ENCODE peak calls at places on chromosome 22, in eight cellular contexts. One of them, this sample, is unnamed.

GRCh38 chr22:32558681-32559355 is 84.2 kb downstream of the FBXO7 start:
- DNase-seq in adrenal gland: peak
- DNase-seq in ovary: no peak
- DNase-seq in Peyer's patch: peak
- DNase-seq in upper lobe of left lung: peak
- DNase-seq in GM12878: no peak
- DNase-seq in endothelial cell of umbilical vein: no peak
- DNase-seq in body of pancreas: no peak
- DNase-seq in this sample: peak

GRCh38 chr22:21907638-21908522 is 40.4 kb upstream of the MAPK1 start:
- DNase-seq in adrenal gland: no peak
- DNase-seq in ovary: no peak
- DNase-seq in Peyer's patch: no peak
- DNase-seq in upper lobe of left lung: no peak
- DNase-seq in GM12878: no peak
- DNase-seq in endothelial cell of umbilical vein: no peak
- DNase-seq in body of pancreas: no peak
- DNase-seq in this sample: no peak

GRCh38 chr22:23137905-23138520 is 3.8 kb downstream of the RSPH14 start:
- DNase-seq in adrenal gland: no peak
- DNase-seq in ovary: no peak
- DNase-seq in Peyer's patch: peak
- DNase-seq in upper lobe of left lung: no peak
- DNase-seq in GM12878: peak
- DNase-seq in endothelial cell of umbilical vein: no peak
- DNase-seq in body of pancreas: no peak
- DNase-seq in this sample: no peak

GRCh38 chr22:25666308-25666707 is 75.7 kb upstream of the MYO18B start:
- DNase-seq in adrenal gland: peak
- DNase-seq in ovary: peak
- DNase-seq in Peyer's patch: peak
- DNase-seq in upper lobe of left lung: peak
- DNase-seq in GM12878: no peak
- DNase-seq in endothelial cell of umbilical vein: no peak
- DNase-seq in body of pancreas: peak
- DNase-seq in this sample: peak

GRCh38 chr22:39579909-39580571 is 9.5 kb downstream of the CACNA1I start:
- DNase-seq in adrenal gland: no peak
- DNase-seq in ovary: no peak
- DNase-seq in Peyer's patch: no peak
- DNase-seq in upper lobe of left lung: no peak
- DNase-seq in GM12878: no peak
- DNase-seq in endothelial cell of umbilical vein: no peak
- DNase-seq in body of pancreas: no peak
- DNase-seq in this sample: no peak

GRCh38 chr22:23373601-23374000 is 193.3 kb downstream of the BCR start:
- DNase-seq in adrenal gland: no peak
- DNase-seq in ovary: no peak
- DNase-seq in Peyer's patch: peak
- DNase-seq in upper lobe of left lung: no peak
- DNase-seq in GM12878: no peak
- DNase-seq in endothelial cell of umbilical vein: no peak
- DNase-seq in body of pancreas: no peak
- DNase-seq in this sample: peak

GRCh38 chr22:22215659-22216449 is 28.7 kb upstream of the VPREB1 start:
- DNase-seq in adrenal gland: no peak
- DNase-seq in ovary: no peak
- DNase-seq in Peyer's patch: no peak
- DNase-seq in upper lobe of left lung: no peak
- DNase-seq in GM12878: no peak
- DNase-seq in endothelial cell of umbilical vein: no peak
- DNase-seq in body of pancreas: no peak
- DNase-seq in this sample: no peak

GRCh38 chr22:35560824-35561223 is 20.2 kb downstream of the RASD2 start:
- DNase-seq in adrenal gland: no peak
- DNase-seq in ovary: no peak
- DNase-seq in Peyer's patch: no peak
- DNase-seq in upper lobe of left lung: no peak
- DNase-seq in GM12878: no peak
- DNase-seq in endothelial cell of umbilical vein: no peak
- DNase-seq in body of pancreas: no peak
- DNase-seq in this sample: no peak

GRCh38 chr22:30116362-30117117 is 36.3 kb downstream of the HORMAD2 start:
- DNase-seq in adrenal gland: no peak
- DNase-seq in ovary: no peak
- DNase-seq in Peyer's patch: no peak
- DNase-seq in upper lobe of left lung: no peak
- DNase-seq in GM12878: no peak
- DNase-seq in endothelial cell of umbilical vein: no peak
- DNase-seq in body of pancreas: no peak
- DNase-seq in this sample: no peak

GRCh38 chr22:22670076-22670795 is 25.8 kb downstream of the GGTLC2 start:
- DNase-seq in adrenal gland: no peak
- DNase-seq in ovary: no peak
- DNase-seq in Peyer's patch: no peak
- DNase-seq in upper lobe of left lung: no peak
- DNase-seq in GM12878: no peak
- DNase-seq in endothelial cell of umbilical vein: no peak
- DNase-seq in body of pancreas: no peak
- DNase-seq in this sample: peak

GRCh38 chr22:20254975-20255946 is 12.9 kb downstream of the RTN4R start:
- DNase-seq in adrenal gland: no peak
- DNase-seq in ovary: no peak
- DNase-seq in Peyer's patch: no peak
- DNase-seq in upper lobe of left lung: peak
- DNase-seq in GM12878: no peak
- DNase-seq in endothelial cell of umbilical vein: no peak
- DNase-seq in body of pancreas: no peak
- DNase-seq in this sample: no peak

GRCh38 chr22:21568207-21569075 is 927 bp downstream of the UBE2L3 start:
- DNase-seq in adrenal gland: peak
- DNase-seq in ovary: no peak
- DNase-seq in Peyer's patch: peak
- DNase-seq in upper lobe of left lung: no peak
- DNase-seq in GM12878: no peak
- DNase-seq in endothelial cell of umbilical vein: peak
- DNase-seq in body of pancreas: peak
- DNase-seq in this sample: no peak

GRCh38 chr22:36383110-36383581 is 4.6 kb downstream of the MYH9 start:
- DNase-seq in adrenal gland: no peak
- DNase-seq in ovary: no peak
- DNase-seq in Peyer's patch: peak
- DNase-seq in upper lobe of left lung: no peak
- DNase-seq in GM12878: peak
- DNase-seq in endothelial cell of umbilical vein: peak
- DNase-seq in body of pancreas: no peak
- DNase-seq in this sample: no peak

GRCh38 chr22:49571326-49571725 is 256.3 kb downstream of the BRD1 start:
- DNase-seq in adrenal gland: no peak
- DNase-seq in ovary: peak
- DNase-seq in Peyer's patch: peak
- DNase-seq in upper lobe of left lung: peak
- DNase-seq in GM12878: no peak
- DNase-seq in endothelial cell of umbilical vein: no peak
- DNase-seq in body of pancreas: no peak
- DNase-seq in this sample: no peak

GRCh38 chr22:36463783-36464184 is 17.7 kb downstream of the TXN2 start:
- DNase-seq in adrenal gland: peak
- DNase-seq in ovary: peak
- DNase-seq in Peyer's patch: no peak
- DNase-seq in upper lobe of left lung: peak
- DNase-seq in GM12878: no peak
- DNase-seq in endothelial cell of umbilical vein: peak
- DNase-seq in body of pancreas: no peak
- DNase-seq in this sample: no peak

GRCh38 chr22:48708558-48709245 is 1119.0 kb downstream of the BRD1 start:
- DNase-seq in adrenal gland: no peak
- DNase-seq in ovary: peak
- DNase-seq in Peyer's patch: no peak
- DNase-seq in upper lobe of left lung: peak
- DNase-seq in GM12878: no peak
- DNase-seq in endothelial cell of umbilical vein: no peak
- DNase-seq in body of pancreas: no peak
- DNase-seq in this sample: no peak

GRCh38 chr22:20429254-20430100 is 8.1 kb downstream of the SCARF2 start:
- DNase-seq in adrenal gland: peak
- DNase-seq in ovary: peak
- DNase-seq in Peyer's patch: peak
- DNase-seq in upper lobe of left lung: peak
- DNase-seq in GM12878: no peak
- DNase-seq in endothelial cell of umbilical vein: no peak
- DNase-seq in body of pancreas: peak
- DNase-seq in this sample: peak

GRCh38 chr22:36331306-36331911 is 56.4 kb downstream of the MYH9 start:
- DNase-seq in adrenal gland: peak
- DNase-seq in ovary: no peak
- DNase-seq in Peyer's patch: peak
- DNase-seq in upper lobe of left lung: no peak
- DNase-seq in GM12878: peak
- DNase-seq in endothelial cell of umbilical vein: peak
- DNase-seq in body of pancreas: peak
- DNase-seq in this sample: peak

GRCh38 chr22:41285441-41285819 is 557 bp downstream of the RANGAP1 start:
- DNase-seq in adrenal gland: peak
- DNase-seq in ovary: peak
- DNase-seq in Peyer's patch: peak
- DNase-seq in upper lobe of left lung: peak
- DNase-seq in GM12878: no peak
- DNase-seq in endothelial cell of umbilical vein: peak
- DNase-seq in body of pancreas: peak
- DNase-seq in this sample: peak

GRCh38 chr22:29469755-29470154 is 10.3 kb upstream of the NEFH start:
- DNase-seq in adrenal gland: no peak
- DNase-seq in ovary: no peak
- DNase-seq in Peyer's patch: no peak
- DNase-seq in upper lobe of left lung: no peak
- DNase-seq in GM12878: no peak
- DNase-seq in endothelial cell of umbilical vein: no peak
- DNase-seq in body of pancreas: no peak
- DNase-seq in this sample: no peak

DNA sequence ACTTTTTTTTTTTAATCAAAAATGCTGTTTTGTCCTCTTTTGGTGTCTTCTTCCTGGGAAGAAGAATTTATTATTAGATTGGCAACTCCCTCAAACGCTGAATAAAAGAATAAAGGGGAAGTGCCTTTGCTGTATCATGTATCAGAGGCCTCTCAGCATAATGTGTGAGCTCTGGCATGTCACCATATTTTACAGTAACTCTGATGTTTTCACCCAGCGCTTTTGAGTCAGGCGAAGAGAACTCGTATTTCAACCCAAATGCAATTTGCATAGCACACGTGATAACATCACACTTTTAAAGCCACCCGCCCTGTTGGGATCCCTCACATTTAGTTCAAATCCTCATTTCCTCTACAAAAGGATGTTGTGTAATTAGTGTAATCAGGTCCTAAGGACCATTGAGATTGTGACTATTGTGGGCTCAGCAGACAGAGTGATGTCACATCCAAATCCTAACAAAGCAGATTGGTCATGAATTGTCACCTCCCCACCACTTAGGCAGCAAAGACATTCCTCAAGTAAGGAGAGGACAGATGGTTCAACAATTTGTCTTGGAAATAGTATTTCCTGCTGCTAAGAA is 496.1 kb upstream of the LARGE1 start:
- DNase-seq in adrenal gland: no peak
- DNase-seq in ovary: no peak
- DNase-seq in Peyer's patch: no peak
- DNase-seq in upper lobe of left lung: no peak
- DNase-seq in GM12878: no peak
- DNase-seq in endothelial cell of umbilical vein: no peak
- DNase-seq in body of pancreas: no peak
- DNase-seq in this sample: no peak
- H3K4me3 ChIP-seq in adrenal gland: no peak
- H3K4me3 ChIP-seq in ovary: no peak
- H3K4me3 ChIP-seq in Peyer's patch: no peak
- H3K4me3 ChIP-seq in upper lobe of left lung: no peak
- H3K4me3 ChIP-seq in GM12878: no peak
- H3K4me3 ChIP-seq in endothelial cell of umbilical vein: no peak
- H3K4me3 ChIP-seq in body of pancreas: no peak
- H3K4me3 ChIP-seq in this sample: no peak

DNA sequence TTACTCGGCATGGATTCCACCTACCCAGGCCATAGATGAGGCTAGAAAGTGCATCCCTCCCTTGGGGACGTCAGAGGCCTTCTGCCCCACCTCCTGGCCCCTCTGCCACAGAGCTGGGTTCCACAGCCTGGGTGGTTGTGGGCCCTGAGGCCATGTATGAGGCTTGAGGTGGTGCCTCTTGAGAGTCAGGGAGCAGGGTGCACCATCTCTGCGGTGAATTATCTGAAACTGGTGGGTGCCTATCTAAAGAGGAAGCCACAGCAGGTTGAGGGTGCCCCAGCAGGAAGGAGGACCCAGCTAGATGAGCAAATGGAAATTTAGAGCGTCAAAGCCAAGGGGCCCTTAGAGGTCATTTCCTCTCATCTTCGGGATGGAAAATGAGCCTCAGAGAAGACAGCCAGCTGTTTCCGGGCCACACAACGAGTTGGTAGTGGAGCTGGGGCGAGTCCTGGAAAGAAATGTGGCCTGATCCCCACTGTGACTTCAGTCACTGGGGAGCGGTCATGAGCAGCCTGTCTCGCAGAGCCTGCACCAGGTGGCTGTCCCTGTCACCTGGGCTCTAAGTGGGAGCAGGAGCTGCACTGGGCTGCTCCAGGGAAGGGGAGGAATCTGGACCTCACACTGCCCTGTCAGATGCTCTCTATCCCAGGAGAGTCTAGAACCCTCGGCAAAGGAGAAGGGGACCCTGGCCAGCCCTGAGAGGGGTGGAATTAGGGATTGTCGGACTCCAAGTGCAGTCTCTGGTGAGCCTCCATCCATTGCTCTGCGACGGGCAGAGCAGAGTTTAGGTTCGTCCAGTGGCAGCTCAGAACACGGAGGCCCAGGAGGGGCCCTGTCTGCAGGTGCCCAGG is 7.3 kb downstream of the ADORA2A start:
- DNase-seq in adrenal gland: peak
- DNase-seq in ovary: no peak
- DNase-seq in Peyer's patch: peak
- DNase-seq in upper lobe of left lung: no peak
- DNase-seq in GM12878: peak
- DNase-seq in endothelial cell of umbilical vein: no peak
- DNase-seq in body of pancreas: no peak
- DNase-seq in this sample: peak
- TF ChIP-seq POLR2A in adrenal gland: no peak
- TF ChIP-seq POLR2A in ovary: no peak
- TF ChIP-seq POLR2A in Peyer's patch: no peak
- TF ChIP-seq POLR2A in upper lobe of left lung: no peak
- TF ChIP-seq POLR2A in GM12878: peak
- TF ChIP-seq POLR2A in endothelial cell of umbilical vein: no peak
- TF ChIP-seq POLR2A in body of pancreas: no peak
- TF ChIP-seq POLR2A in this sample: no peak

GRCh38 chr22:45867118-45867905 is 109.7 kb downstream of the WNT7B start:
- DNase-seq in adrenal gland: peak
- DNase-seq in ovary: peak
- DNase-seq in Peyer's patch: no peak
- DNase-seq in upper lobe of left lung: peak
- DNase-seq in GM12878: no peak
- DNase-seq in endothelial cell of umbilical vein: no peak
- DNase-seq in body of pancreas: no peak
- DNase-seq in this sample: no peak
- TF ChIP-seq CTCF in adrenal gland: peak
- TF ChIP-seq CTCF in ovary: no peak
- TF ChIP-seq CTCF in Peyer's patch: no peak
- TF ChIP-seq CTCF in upper lobe of left lung: peak
- TF ChIP-seq CTCF in GM12878: no peak
- TF ChIP-seq CTCF in endothelial cell of umbilical vein: peak
- TF ChIP-seq CTCF in body of pancreas: no peak
- TF ChIP-seq CTCF in this sample: no peak

GRCh38 chr22:17705565-17706450 is 67.3 kb downstream of the BCL2L13 start:
- DNase-seq in adrenal gland: no peak
- DNase-seq in ovary: no peak
- DNase-seq in Peyer's patch: no peak
- DNase-seq in upper lobe of left lung: no peak
- DNase-seq in GM12878: no peak
- DNase-seq in endothelial cell of umbilical vein: no peak
- DNase-seq in body of pancreas: no peak
- DNase-seq in this sample: no peak
- H3K4me3 ChIP-seq in adrenal gland: peak
- H3K4me3 ChIP-seq in ovary: peak
- H3K4me3 ChIP-seq in Peyer's patch: peak
- H3K4me3 ChIP-seq in upper lobe of left lung: no peak
- H3K4me3 ChIP-seq in GM12878: no peak
- H3K4me3 ChIP-seq in endothelial cell of umbilical vein: no peak
- H3K4me3 ChIP-seq in body of pancreas: no peak
- H3K4me3 ChIP-seq in this sample: no peak